ENCODE peak calls at places on chromosome 18, in nine cellular contexts. L, N, X, R, J, A, C, Q and E are unnamed samples.
A peak's percentile ranks its signal among the peaks of the same experiment; 100 is the strongest.

GRCh38 chr18:51537487-51537886 is 340.0 kb upstream of the MEX3C start:
- DNase-seq in L (no peak), N (no peak), X (no peak), R (no peak), J (no peak), A (no peak), C (no peak), Q (no peak), E (no peak)

GRCh38 chr18:78736015-78736690 is 243.5 kb upstream of the SALL3 start:
- DNase-seq in L (no peak), N (no peak), X (peak; percentile 9), R (no peak), J (no peak), A (no peak), C (no peak), Q (no peak), E (peak; percentile 43)

GRCh38 chr18:10455726-10456453 is 1.5 kb downstream of the APCDD1 start:
- DNase-seq in L (no peak), N (no peak), X (no peak), R (no peak), J (no peak), A (no peak), C (no peak), Q (no peak), E (no peak)

GRCh38 chr18:22167471-22168151 is 1.8 kb upstream of the GATA6 start:
- DNase-seq in L (no peak), N (no peak), X (peak; percentile 54), R (peak; percentile 62), J (no peak), A (no peak), C (no peak), Q (peak; percentile 61), E (no peak)

GRCh38 chr18:37537868-37538525 is 27.6 kb downstream of the CELF4 start:
- DNase-seq in L (peak; percentile 13), N (peak; percentile 37), X (peak; percentile 58), R (peak; percentile 77), J (peak; percentile 86), A (peak; percentile 72), C (peak; percentile 44), Q (peak; percentile 47), E (no peak)

GRCh38 chr18:9647496-9648323 is 33.4 kb upstream of the PPP4R1 start:
- DNase-seq in L (no peak), N (no peak), X (no peak), R (no peak), J (no peak), A (no peak), C (no peak), Q (no peak), E (no peak)

GRCh38 chr18:35110037-35110436 is 68.8 kb downstream of the MAPRE2 start:
- DNase-seq in L (no peak), N (no peak), X (no peak), R (no peak), J (no peak), A (no peak), C (no peak), Q (no peak), E (no peak)

GRCh38 chr18:26536664-26537063 is 11.7 kb downstream of the KCTD1 start:
- DNase-seq in L (no peak), N (no peak), X (no peak), R (no peak), J (no peak), A (no peak), C (no peak), Q (no peak), E (no peak)

GRCh38 chr18:61543518-61543917 is 210.3 kb downstream of the CDH20 start:
- DNase-seq in L (no peak), N (no peak), X (no peak), R (no peak), J (no peak), A (no peak), C (no peak), Q (no peak), E (no peak)

GRCh38 chr18:26421931-26422330 is 126.4 kb downstream of the KCTD1 start:
- DNase-seq in L (no peak), N (no peak), X (no peak), R (no peak), J (no peak), A (no peak), C (no peak), Q (no peak), E (no peak)

GRCh38 chr18:9333441-9334350 is 877 bp upstream of the TWSG1 start:
- DNase-seq in L (no peak), N (no peak), X (peak; percentile 40), R (peak; percentile 47), J (no peak), A (no peak), C (no peak), Q (no peak), E (no peak)

GRCh38 chr18:413263-413662 is 87.2 kb downstream of the COLEC12 start:
- DNase-seq in L (no peak), N (no peak), X (no peak), R (no peak), J (no peak), A (no peak), C (peak; percentile 36), Q (no peak), E (no peak)

GRCh38 chr18:63224574-63224973 is 95.0 kb downstream of the BCL2 start:
- DNase-seq in L (no peak), N (no peak), X (no peak), R (no peak), J (no peak), A (no peak), C (no peak), Q (no peak), E (no peak)

GRCh38 chr18:376307-376706 is 108.5 kb upstream of the THOC1 start:
- DNase-seq in L (no peak), N (no peak), X (no peak), R (no peak), J (no peak), A (no peak), C (peak; percentile 13), Q (no peak), E (no peak)

GRCh38 chr18:38690626-38691025 is 1125.0 kb upstream of the CELF4 start:
- DNase-seq in L (no peak), N (no peak), X (no peak), R (no peak), J (no peak), A (no peak), C (no peak), Q (no peak), E (no peak)

GRCh38 chr18:986071-986470 is 81.4 kb downstream of the ADCYAP1 start:
- DNase-seq in L (no peak), N (no peak), X (no peak), R (no peak), J (no peak), A (no peak), C (no peak), Q (no peak), E (no peak)

GRCh38 chr18:43484710-43485109 is 207.4 kb upstream of the SYT4 start:
- DNase-seq in L (no peak), N (no peak), X (no peak), R (no peak), J (no peak), A (no peak), C (no peak), Q (no peak), E (no peak)

GRCh38 chr18:24947521-24948305 is 404.3 kb downstream of the ZNF521 start:
- DNase-seq in L (no peak), N (no peak), X (no peak), R (no peak), J (no peak), A (no peak), C (no peak), Q (peak; percentile 71), E (no peak)

DNA sequence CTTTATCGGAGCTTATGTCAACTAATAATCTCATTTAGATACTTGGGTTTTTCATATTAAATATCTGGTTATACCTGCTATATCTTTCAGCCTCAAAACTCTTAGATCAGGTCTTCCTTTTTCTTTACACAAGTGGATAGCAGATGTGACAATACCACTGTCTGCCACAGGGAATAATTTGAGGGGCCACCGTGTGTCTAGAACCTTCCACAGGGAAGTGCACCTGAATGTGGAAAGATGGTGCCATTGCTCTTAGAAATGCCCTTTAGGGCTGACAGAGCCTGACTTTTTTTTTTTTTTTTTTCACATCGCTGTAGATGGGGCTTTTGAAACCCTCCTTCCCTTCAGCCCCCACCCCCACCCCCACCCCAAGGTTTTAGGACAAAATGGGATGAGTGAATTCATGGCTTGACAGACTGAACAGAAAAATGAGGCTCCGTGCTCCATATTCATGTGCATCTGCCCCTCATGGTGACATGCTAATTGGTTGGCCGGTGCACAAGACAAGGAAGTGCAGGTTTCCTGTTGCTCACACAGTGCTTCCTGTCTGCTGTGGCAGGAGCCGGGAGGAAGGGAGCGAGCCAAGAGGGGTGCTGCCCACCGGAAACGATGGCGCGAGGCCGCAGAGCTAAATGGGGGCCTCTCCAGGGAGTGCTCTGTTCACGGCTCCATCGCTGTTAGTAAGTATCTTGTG is 246.0 kb downstream of the LDLRAD4 start:
- DNase-seq in L (no peak), N (no peak), X (peak; percentile 52), R (no peak), J (peak; percentile 84), A (peak; percentile 46), C (no peak), Q (no peak), E (no peak)
- H3K4me3 ChIP-seq in L (no peak overlapping the region), N (no peak overlapping the region), X (peak overlapping the region; percentile 20), R (peak overlapping the region; percentile 28), J (no peak overlapping the region), A (no peak overlapping the region), C (no peak overlapping the region), Q (no peak overlapping the region), E (peak overlapping the region; percentile 42)

GRCh38 chr18:48860276-48861180 is 90.2 kb downstream of the SMAD7 start:
- DNase-seq in L (no peak), N (no peak), X (no peak), R (no peak), J (no peak), A (no peak), C (no peak), Q (no peak), E (no peak)
- H3K27ac ChIP-seq in L (no peak overlapping the region), N (no peak overlapping the region), X (no peak overlapping the region), R (no peak overlapping the region), J (no peak overlapping the region), A (no peak overlapping the region), C (no peak overlapping the region), Q (no peak overlapping the region), E (no peak overlapping the region)

GRCh38 chr18:48230459-48231113 is 178.6 kb downstream of the ZBTB7C start:
- DNase-seq in L (peak; percentile 3), N (peak; percentile 57), X (peak; percentile 79), R (peak; percentile 75), J (no peak), A (peak; percentile 76), C (peak; percentile 31), Q (peak; percentile 59), E (no peak)
- TF ChIP-seq CTCF in L (peak; percentile 52), N (peak; percentile 78), X (peak; percentile 61), R (no peak), J (peak; percentile 52), A (peak; percentile 69), C (peak; percentile 51), Q (peak; percentile 49), E (no peak)

DNA sequence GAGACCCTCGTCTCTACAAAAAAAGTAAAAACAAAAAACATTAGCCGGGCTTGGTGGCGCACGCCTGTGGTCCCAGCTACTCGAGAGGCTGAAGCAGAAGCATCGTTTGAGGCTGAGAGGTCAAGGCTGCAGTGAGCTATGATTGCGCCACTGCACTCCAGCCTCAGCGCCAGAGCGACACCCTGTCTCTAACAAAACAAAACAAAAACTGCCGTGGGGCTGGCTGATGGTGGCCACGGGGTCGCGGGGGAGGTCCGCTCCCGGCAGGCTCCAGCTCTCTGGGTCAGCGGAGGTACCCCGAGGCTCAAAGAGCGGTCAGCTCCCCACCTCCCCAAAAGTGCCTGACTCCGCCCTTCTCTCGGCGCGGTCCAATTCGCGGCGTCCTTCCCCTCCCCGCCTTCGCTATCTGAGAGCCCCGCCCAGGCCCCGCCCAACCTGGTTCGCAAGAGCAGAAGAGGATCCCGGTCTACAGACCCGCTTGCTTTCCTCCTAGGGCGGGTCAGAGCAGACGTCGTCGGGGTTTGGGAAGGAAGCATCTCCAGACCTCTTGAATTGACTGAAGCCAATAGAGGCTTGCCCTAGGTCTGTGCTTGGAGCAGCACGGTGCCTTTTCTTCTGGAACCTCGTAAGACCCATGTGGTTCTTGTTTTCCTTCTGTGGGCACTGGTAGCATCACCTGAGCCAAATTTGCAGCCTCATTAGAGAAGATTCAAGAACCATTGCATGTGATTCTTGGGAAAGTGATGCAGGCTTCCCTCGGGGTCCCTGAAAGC is 7.8 kb downstream of the RAX start:
- DNase-seq in L (no peak), N (no peak), X (no peak), R (no peak), J (no peak), A (no peak), C (no peak), Q (no peak), E (no peak)
- H3K4me3 ChIP-seq in L (peak overlapping the region; percentile 27), N (no peak overlapping the region), X (peak overlapping the region; percentile 16), R (peak overlapping the region; percentile 34), J (no peak overlapping the region), A (peak overlapping the region; percentile 43), C (no peak overlapping the region), Q (no peak overlapping the region), E (peak overlapping the region; percentile 56)